ENCODE peak calls at places on chromosome 1, in seven cellular contexts. Y, L, T, Q, S, I and X are unnamed samples.
A peak's percentile ranks its signal among the peaks of the same experiment; 100 is the strongest.

GRCh38 chr1:100719490-100719889 is at the start of gene VCAM1:
- DNase-seq in Y (no peak), L (no peak), T (no peak), Q (no peak), S (no peak), I (peak; percentile 7), X (no peak)

GRCh38 chr1:227942716-227943261 is 4.9 kb downstream of the WNT9A start:
- DNase-seq in Y (no peak), L (no peak), T (no peak), Q (no peak), S (no peak), I (no peak), X (no peak)

GRCh38 chr1:46039571-46040052 is 92.8 kb downstream of the PIK3R3 start:
- DNase-seq in Y (no peak), L (peak; percentile 13), T (no peak), Q (no peak), S (no peak), I (no peak), X (no peak)

GRCh38 chr1:86207323-86207722 is 50.8 kb upstream of the COL24A1 start:
- DNase-seq in Y (no peak), L (peak; percentile 61), T (peak; percentile 92), Q (no peak), S (no peak), I (no peak), X (no peak)

GRCh38 chr1:2255420-2256369 is 27.6 kb downstream of the SKI start:
- DNase-seq in Y (no peak), L (peak; percentile 63), T (peak; percentile 83), Q (peak; percentile 51), S (peak; percentile 71), I (no peak), X (peak; percentile 28)

GRCh38 chr1:224211262-224211962 is 28.4 kb downstream of the DEGS1 start:
- DNase-seq in Y (no peak), L (peak; percentile 77), T (peak; percentile 74), Q (no peak), S (no peak), I (no peak), X (peak; percentile 38)

GRCh38 chr1:69911301-69911801 is 294.0 kb downstream of the LRRC40 start:
- DNase-seq in Y (no peak), L (peak; percentile 71), T (peak; percentile 80), Q (no peak), S (no peak), I (no peak), X (no peak)

GRCh38 chr1:111334169-111334568 is 43.5 kb downstream of the CHIA start:
- DNase-seq in Y (no peak), L (peak; percentile 33), T (peak; percentile 62), Q (peak; percentile 15), S (peak; percentile 41), I (peak; percentile 57), X (peak; percentile 74)

GRCh38 chr1:210653771-210654170 is 325.1 kb downstream of the HHAT start:
- DNase-seq in Y (no peak), L (no peak), T (no peak), Q (no peak), S (no peak), I (no peak), X (no peak)

GRCh38 chr1:49448200-49448599 is 575.6 kb downstream of the AGBL4 start:
- DNase-seq in Y (no peak), L (no peak), T (no peak), Q (no peak), S (no peak), I (no peak), X (no peak)